ENCODE peak calls at places on chromosomes 5 and 9, in four cellular contexts. E, M, Y and I are unnamed samples.

GRCh38 chr5:42490836-42491235 is 67.6 kb downstream of the GHR start:
- DNase-seq in Y (no peak), E (no peak), M (no peak), I (no peak)

GRCh38 chr9:6852243-6852963 is 94.6 kb downstream of the KDM4C start:
- DNase-seq in Y (no peak), E (no peak), M (no peak), I (peak)

GRCh38 chr5:122773615-122774014 is 1.3 kb upstream of the SNX2 start:
- DNase-seq in M (no peak), E (no peak), Y (no peak), I (no peak)

GRCh38 chr5:173499471-173500212 is 116.8 kb downstream of the BOD1 start:
- DNase-seq in E (no peak), Y (no peak), M (no peak), I (no peak)

GRCh38 chr5:115543931-115544370 is 624 bp downstream of the FEM1C start:
- DNase-seq in Y (no peak), M (peak), E (no peak), I (no peak)

GRCh38 chr5:151758141-151758429 is 346 bp downstream of the ATOX1 start:
- DNase-seq in Y (no peak), M (no peak), E (no peak), I (no peak)

GRCh38 chr5:164302533-164303235 is 797.3 kb downstream of the MAT2B start:
- DNase-seq in Y (no peak), M (no peak), E (no peak), I (no peak)

GRCh38 chr5:1052641-1053390 is 44.2 kb downstream of the NKD2 start:
- DNase-seq in Y (no peak), M (no peak), E (no peak), I (no peak)

GRCh38 chr9:121766081-121766683 is 114.7 kb downstream of the DAB2IP start:
- DNase-seq in E (no peak), M (no peak), Y (no peak), I (no peak)

GRCh38 chr5:178126556-178126955 is 4.3 kb upstream of the RMND5B start:
- DNase-seq in M (no peak), E (no peak), Y (no peak), I (no peak)

GRCh38 chr9:133763272-133764183 is 25.4 kb upstream of the SARDH start:
- DNase-seq in E (no peak), Y (peak), M (no peak), I (no peak)

GRCh38 chr5:80871541-80871961 is 88.6 kb upstream of the RASGRF2 start:
- DNase-seq in E (no peak), Y (peak), M (no peak), I (peak)

GRCh38 chr9:2018162-2018643 is 3.1 kb downstream of the SMARCA2 start:
- DNase-seq in M (no peak), E (no peak), Y (no peak), I (no peak)

GRCh38 chr5:31036407-31036806 is 157.1 kb upstream of the CDH6 start:
- DNase-seq in E (no peak), Y (no peak), M (no peak), I (no peak)

GRCh38 chr9:117121331-117121730 is 293.5 kb downstream of the ASTN2 start:
- DNase-seq in E (no peak), M (no peak), Y (no peak), I (no peak)

GRCh38 chr9:101593345-101593744 is 1.4 kb downstream of the PPP3R2 start:
- DNase-seq in Y (no peak), M (no peak), E (no peak), I (no peak)

GRCh38 chr5:159951834-159952233 is 35.6 kb downstream of the ADRA1B start:
- DNase-seq in E (no peak), Y (no peak), M (no peak), I (no peak)

GRCh38 chr5:4000960-4001359 is 405.3 kb downstream of the IRX1 start:
- DNase-seq in E (no peak), Y (no peak), M (no peak), I (no peak)

GRCh38 chr9:18347381-18348084 is 126.4 kb upstream of the ADAMTSL1 start:
- DNase-seq in M (no peak), Y (no peak), E (no peak), I (no peak)

GRCh38 chr5:54742417-54742889 is 224.9 kb downstream of the SNX18 start:
- DNase-seq in M (no peak), E (no peak), Y (peak), I (peak)

GRCh38 chr9:121698627-121699270 is 47.3 kb downstream of the DAB2IP start:
- DNase-seq in E (peak), Y (no peak), M (no peak), I (no peak)

GRCh38 chr5:56402273-56403223 is 169.4 kb upstream of the ANKRD55 start:
- DNase-seq in E (peak), M (no peak), Y (no peak), I (no peak)

GRCh38 chr5:36584009-36584875 is 22.2 kb upstream of the SLC1A3 start:
- DNase-seq in M (no peak), E (no peak), Y (no peak), I (no peak)

GRCh38 chr5:58497956-58498942 is 7.0 kb downstream of the GAPT start:
- DNase-seq in Y (peak), E (peak), M (no peak), I (no peak)

GRCh38 chr5:155147222-155147621 is 133.7 kb downstream of the KIF4B start:
- DNase-seq in E (no peak), Y (no peak), M (no peak), I (no peak)

GRCh38 chr5:150113047-150113744 is 26.8 kb upstream of the CSF1R start:
- DNase-seq in E (no peak), M (no peak), Y (no peak), I (no peak)

GRCh38 chr5:109410389-109411174 is 808 bp upstream of the PJA2 start:
- DNase-seq in E (peak), Y (no peak), M (peak), I (no peak)

GRCh38 chr5:90166816-90167215 is 242.7 kb downstream of the CETN3 start:
- DNase-seq in Y (no peak), M (no peak), E (no peak), I (no peak)

GRCh38 chr9:503881-504852 is 289.5 kb downstream of the DOCK8 start:
- DNase-seq in E (peak), Y (no peak), M (peak), I (no peak)

GRCh38 chr9:88995205-88995604 is 3.9 kb downstream of the S1PR3 start:
- DNase-seq in M (no peak), Y (no peak), E (no peak), I (no peak)

GRCh38 chr5:140857177-140857986 is 1.7 kb downstream of the PCDHA10 start:
- DNase-seq in Y (no peak), M (no peak), E (no peak), I (no peak)

GRCh38 chr9:96071245-96072124 is 196.0 kb downstream of the ERCC6L2 start:
- DNase-seq in M (no peak), Y (no peak), E (no peak), I (no peak)

GRCh38 chr9:81685763-81686613 is 3.4 kb downstream of the TLE1 start:
- DNase-seq in E (no peak), M (no peak), Y (no peak), I (no peak)

GRCh38 chr9:127899200-127899943 is at the start of gene ST6GALNAC6:
- DNase-seq in E (peak), Y (no peak), M (peak), I (no peak)